ENCODE peak calls at places on chromosomes 11 and 22, in ten cellular contexts. V is mucosa of descending colon; P is CD8-positive, alpha-beta T cell; R is suprapubic skin; J is Caco-2; T is mammary epithelial cell; H is OCI-LY7; Z is cardiac muscle cell; G is heart right ventricle; Q is esophagus muscularis mucosa. E is an unnamed sample.

GRCh38 chr11:133928628-133929059 is 28.1 kb downstream of the IGSF9B start:
- DNase-seq in V (no peak), P (peak; percentile 38), R (no peak), J (no peak), T (peak; percentile 65), H (no peak), Z (no peak), G (no peak), Q (no peak), E (no peak)

GRCh38 chr11:119029069-119029339 is 1.7 kb downstream of the SLC37A4 start:
- DNase-seq in V (no peak), P (no peak), R (no peak), J (no peak), T (no peak), H (no peak), Z (no peak), G (no peak), Q (no peak), E (no peak)

GRCh38 chr22:44686873-44687600 is 15.0 kb upstream of the PRR5 start:
- DNase-seq in V (no peak), P (no peak), R (no peak), J (peak; percentile 90), T (no peak), H (no peak), Z (no peak), G (no peak), Q (no peak), E (no peak)

GRCh38 chr11:23124249-23124648 is 264.0 kb upstream of the CCDC179 start:
- DNase-seq in V (no peak), P (no peak), R (no peak), J (no peak), T (no peak), H (no peak), Z (no peak), G (no peak), Q (no peak), E (no peak)

GRCh38 chr11:18324381-18324780 is 2.0 kb downstream of the GTF2H1 start:
- DNase-seq in V (no peak), P (no peak), R (no peak), J (no peak), T (no peak), H (peak; percentile 19), Z (no peak), G (no peak), Q (no peak), E (no peak)

GRCh38 chr11:44493383-44493782 is 72.1 kb upstream of the CD82 start:
- DNase-seq in V (no peak), P (no peak), R (no peak), J (no peak), T (no peak), H (no peak), Z (no peak), G (no peak), Q (no peak), E (no peak)

GRCh38 chr11:67248653-67249052 is 17.6 kb upstream of the GRK2 start:
- DNase-seq in V (no peak), P (no peak), R (no peak), J (peak; percentile 92), T (peak; percentile 86), H (no peak), Z (peak; percentile 39), G (peak; percentile 47), Q (no peak), E (no peak)

GRCh38 chr11:18526521-18527296 is at the start of gene TSG101:
- DNase-seq in V (peak; percentile 96), P (peak; percentile 89), R (peak; percentile 97), J (peak; percentile 97), T (peak; percentile 89), H (peak; percentile 92), Z (peak; percentile 94), G (peak; percentile 95), Q (peak; percentile 98), E (peak; percentile 93)

GRCh38 chr11:11998091-11998781 is 10.2 kb downstream of the DKK3 start:
- DNase-seq in V (no peak), P (no peak), R (peak; percentile 35), J (no peak), T (peak; percentile 86), H (no peak), Z (no peak), G (no peak), Q (no peak), E (no peak)

GRCh38 chr22:39444247-39444800 is 12.5 kb upstream of the MGAT3 start:
- DNase-seq in V (no peak), P (no peak), R (no peak), J (no peak), T (no peak), H (no peak), Z (no peak), G (no peak), Q (no peak), E (no peak)

GRCh38 chr11:118609380-118610219 is 2.2 kb downstream of the PHLDB1 start:
- DNase-seq in V (peak; percentile 45), P (no peak), R (peak; percentile 78), J (no peak), T (no peak), H (no peak), Z (no peak), G (peak; percentile 36), Q (no peak), E (no peak)

GRCh38 chr11:11532574-11532973 is 89.2 kb downstream of the GALNT18 start:
- DNase-seq in V (no peak), P (no peak), R (no peak), J (no peak), T (no peak), H (no peak), Z (no peak), G (no peak), Q (no peak), E (no peak)

GRCh38 chr22:39900306-39901227 is at the start of gene GRAP2:
- DNase-seq in V (no peak), P (peak; percentile 61), R (no peak), J (no peak), T (no peak), H (peak; percentile 30), Z (no peak), G (no peak), Q (no peak), E (no peak)

GRCh38 chr22:33255781-33256180 is 197.6 kb upstream of the SYN3 start:
- DNase-seq in V (no peak), P (no peak), R (no peak), J (no peak), T (no peak), H (peak; percentile 62), Z (no peak), G (no peak), Q (no peak), E (no peak)
- H3K4me3 ChIP-seq in V (no peak overlapping the region), P (no peak overlapping the region), R (no peak overlapping the region), J (no peak overlapping the region), T (no peak overlapping the region), H (peak overlapping the region; percentile 35), Z (no peak overlapping the region), G (no peak overlapping the region), Q (no peak overlapping the region), E (no peak overlapping the region)

GRCh38 chr22:49469896-49470740 is 357.6 kb downstream of the BRD1 start:
- DNase-seq in V (no peak), P (no peak), R (no peak), J (no peak), T (no peak), H (no peak), Z (no peak), G (no peak), Q (no peak), E (no peak)
- H3K4me1 ChIP-seq in V (no peaks in the 10 kb centered on the region), P (no peaks in the 10 kb centered on the region), R (no peaks in the 10 kb centered on the region), J (no peaks in the 10 kb centered on the region), T (no peaks in the 10 kb centered on the region), H (peaks cover 18% of the 10 kb centered on the region), Z (no peaks in the 10 kb centered on the region), G (no peaks in the 10 kb centered on the region), Q (no peaks in the 10 kb centered on the region), E (no peaks in the 10 kb centered on the region)

DNA sequence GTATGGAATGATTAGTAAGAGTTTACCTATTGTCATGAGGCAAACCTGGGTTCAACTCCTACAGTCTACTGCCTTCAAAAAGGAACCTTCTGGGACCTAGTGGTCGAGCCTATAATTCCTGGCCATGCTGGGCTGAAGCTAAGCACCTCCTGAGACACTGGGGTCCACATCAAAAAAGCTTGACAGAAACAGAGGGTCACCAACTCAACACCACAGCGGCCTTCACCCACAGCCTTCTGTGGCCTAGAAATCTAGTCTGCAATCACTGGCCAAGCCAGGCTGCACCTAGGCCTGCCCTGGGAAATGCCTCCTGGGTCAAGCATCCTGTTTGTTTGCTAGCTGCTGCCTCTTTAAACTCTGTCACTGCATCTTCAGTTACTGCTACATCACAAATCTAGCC is 153.9 kb upstream of the C11orf58 start:
- DNase-seq in V (no peak), P (no peak), R (no peak), J (no peak), T (no peak), H (no peak), Z (no peak), G (no peak), Q (peak; percentile 79), E (no peak)
- TF ChIP-seq CTCF in V (no peak), P (no peak), R (no peak), J (no peak), T (no peak), H (no peak), Z (no peak), G (no peak), Q (no peak), E (no peak)

GRCh38 chr11:1500466-1501420 is 14.2 kb upstream of the MOB2 start:
- DNase-seq in V (peak; percentile 12), P (no peak), R (no peak), J (no peak), T (no peak), H (no peak), Z (no peak), G (no peak), Q (no peak), E (peak; percentile 7)

GRCh38 chr11:1497600-1497999 is 11.0 kb upstream of the MOB2 start:
- DNase-seq in V (peak; percentile 7), P (no peak), R (no peak), J (no peak), T (no peak), H (no peak), Z (no peak), G (no peak), Q (no peak), E (no peak)

GRCh38 chr11:1498262-1498661 is 11.7 kb upstream of the MOB2 start:
- DNase-seq in V (no peak), P (no peak), R (no peak), J (no peak), T (no peak), H (no peak), Z (no peak), G (no peak), Q (no peak), E (no peak)

GRCh38 chr11:1499899-1500298 is 13.3 kb upstream of the MOB2 start:
- DNase-seq in V (peak; percentile 12), P (no peak), R (no peak), J (no peak), T (no peak), H (no peak), Z (no peak), G (no peak), Q (no peak), E (no peak)

DNA sequence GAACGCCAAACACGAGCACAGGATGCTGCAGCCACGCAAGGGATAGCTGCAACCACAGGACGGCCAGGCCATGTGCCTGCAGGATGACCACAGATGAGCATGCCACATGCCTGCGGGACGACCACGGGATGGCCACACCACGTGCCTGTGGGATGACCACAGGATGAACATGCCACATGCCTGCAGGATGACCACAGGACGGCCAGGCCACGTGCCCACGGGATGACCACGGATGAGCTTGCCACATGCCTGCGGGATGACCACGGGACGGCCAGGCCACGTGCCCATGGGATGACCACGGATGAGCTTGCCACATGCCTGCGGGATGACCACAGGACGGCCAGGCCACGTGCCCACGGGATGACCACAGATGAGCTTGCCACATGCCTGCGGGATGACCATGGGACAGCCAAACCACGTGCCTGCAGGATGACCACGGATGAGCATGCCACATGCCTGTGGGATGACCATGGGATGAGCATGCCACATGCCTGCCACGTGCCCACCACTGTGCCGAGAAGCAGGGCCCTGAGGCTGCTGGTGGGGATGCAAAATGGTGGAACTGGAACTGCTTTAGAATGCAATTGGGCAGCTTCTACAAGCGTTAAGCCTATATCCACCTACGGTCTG is 12.8 kb upstream of the MOB2 start:
- DNase-seq in V (peak; percentile 14), P (no peak), R (no peak), J (no peak), T (no peak), H (no peak), Z (no peak), G (no peak), Q (no peak), E (no peak)
- H3K4me3 ChIP-seq in V (no peak overlapping the region), P (no peak overlapping the region), R (no peak overlapping the region), J (no peak overlapping the region), T (no peak overlapping the region), H (no peak overlapping the region), Z (no peak overlapping the region), G (no peak overlapping the region), Q (no peak overlapping the region), E (no peak overlapping the region)